ENCODE peak calls at places on chromosomes 2 and 18, in five cellular contexts. O is BE2C, L is A549, B is fibroblast of villous mesenchyme, U is WTC11. V is an unnamed sample.

GRCh38 chr2:169994782-169995181 is 167.5 kb downstream of the UBR3 start:
- DNase-seq in B (no peak), O (no peak), U (no peak), L (no peak), V (no peak)

GRCh38 chr18:74476154-74476553 is 19.0 kb upstream of the DIPK1C start:
- DNase-seq in O (peak; percentile 53), U (peak; percentile 71), B (peak; percentile 15), L (no peak), V (no peak)

GRCh38 chr2:166239548-166239947 is 111.7 kb upstream of the SCN1A start:
- DNase-seq in O (no peak), U (no peak), L (peak; percentile 39), B (peak; percentile 69), V (no peak)

GRCh38 chr2:13758412-13758811 is 874.1 kb upstream of the LRATD1 start:
- DNase-seq in U (no peak), L (no peak), B (no peak), O (no peak), V (no peak)

GRCh38 chr2:71102981-71103681 is 26.9 kb downstream of the MCEE start:
- DNase-seq in O (no peak), B (no peak), U (no peak), L (no peak), V (no peak)

GRCh38 chr2:199685669-199686068 is 165.3 kb downstream of the FTCDNL1 start:
- DNase-seq in O (no peak), B (no peak), U (no peak), L (no peak), V (no peak)

GRCh38 chr2:229634574-229635185 is 79.7 kb downstream of the DNER start:
- DNase-seq in L (no peak), B (no peak), U (peak; percentile 34), O (no peak), V (no peak)

GRCh38 chr2:3849213-3849612 is 145.8 kb downstream of the DCDC2C start:
- DNase-seq in B (no peak), U (no peak), L (no peak), O (no peak), V (no peak)

GRCh38 chr2:129797489-129798300 is 181.8 kb upstream of the RAB6C start:
- DNase-seq in B (no peak), L (no peak), U (no peak), O (no peak), V (no peak)

GRCh38 chr18:6747646-6748045 is 18.1 kb downstream of the ARHGAP28 start:
- DNase-seq in B (peak; percentile 87), O (no peak), L (no peak), U (no peak), V (no peak)

GRCh38 chr2:235669983-235670962 is 176.4 kb downstream of the AGAP1 start:
- DNase-seq in U (peak; percentile 66), O (peak; percentile 81), L (peak; percentile 70), B (peak; percentile 84), V (no peak)

GRCh38 chr2:173652311-173652710 is 297.6 kb downstream of the CDCA7 start:
- DNase-seq in O (no peak), U (no peak), L (peak; percentile 93), B (peak; percentile 71), V (no peak)

GRCh38 chr18:49898421-49898820 is 85.1 kb upstream of the ACAA2 start:
- DNase-seq in O (no peak), L (peak; percentile 42), U (peak; percentile 62), B (peak; percentile 84), V (no peak)

GRCh38 chr2:134173338-134174016 is 80.4 kb upstream of the MGAT5 start:
- DNase-seq in B (no peak), U (no peak), O (no peak), L (no peak), V (no peak)

GRCh38 chr2:101153077-101153707 is 2.0 kb upstream of the TBC1D8 start:
- DNase-seq in O (no peak), B (no peak), U (no peak), L (no peak), V (no peak)

GRCh38 chr2:231781798-231782726 is 980 bp upstream of the PDE6D start:
- DNase-seq in U (no peak), L (peak; percentile 50), B (peak; percentile 68), O (no peak), V (no peak)

GRCh38 chr2:231786917-231787292 is 660 bp downstream of the COPS7B start:
- DNase-seq in O (no peak), L (no peak), U (no peak), B (no peak), V (no peak)

GRCh38 chr2:231785413-231785812 is 832 bp upstream of the COPS7B start:
- DNase-seq in L (no peak), B (no peak), O (no peak), U (no peak), V (no peak)

GRCh38 chr2:231785822-231786176 is 446 bp upstream of the COPS7B start:
- DNase-seq in B (no peak), L (no peak), O (no peak), U (no peak), V (no peak)

DNA sequence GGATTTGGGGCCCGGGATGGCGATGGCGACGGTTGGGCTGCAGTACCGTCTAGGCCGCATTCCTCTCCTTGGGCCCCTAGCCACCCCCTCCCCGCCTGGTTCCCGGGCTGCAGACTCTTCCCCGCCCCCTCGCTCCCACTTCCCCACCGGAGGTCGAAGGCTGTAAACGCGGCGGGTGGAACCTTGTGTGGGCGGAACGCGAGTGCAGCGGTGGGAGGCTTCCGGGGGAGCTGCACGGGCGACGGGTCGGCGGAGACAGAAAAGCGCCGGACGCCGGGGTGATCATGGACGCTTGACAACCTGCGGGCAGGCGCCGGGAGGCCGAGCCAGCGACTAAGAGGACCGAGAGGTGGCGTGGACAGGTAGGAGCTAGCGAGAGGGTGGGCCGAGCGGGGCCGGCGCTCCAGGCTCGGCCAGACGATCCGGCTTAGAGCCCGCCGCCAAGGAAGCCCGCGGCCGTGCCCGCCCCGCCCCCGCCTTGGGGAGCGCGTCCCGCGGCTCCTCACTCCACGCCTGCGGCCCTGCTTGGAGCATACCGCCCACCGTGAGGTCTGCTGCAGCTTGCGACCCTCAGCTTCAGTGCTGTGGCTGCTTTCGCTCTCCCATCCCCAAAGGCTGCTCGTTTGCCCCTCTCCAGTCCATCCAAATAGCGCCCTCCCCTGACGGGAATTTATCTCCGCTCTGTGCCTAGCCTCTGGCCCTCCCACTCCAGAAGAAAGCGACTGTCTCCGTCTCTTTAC is at the start of gene COPS7B:
- DNase-seq in O (peak; percentile 91), B (peak; percentile 74), U (peak; percentile 91), L (peak; percentile 88), V (peak; percentile 82)
- TF ChIP-seq CTCF in O (peak; percentile 62), B (peak; percentile 41), U (peak; percentile 25), L (peak; percentile 60), V (peak; percentile 52)

DNA sequence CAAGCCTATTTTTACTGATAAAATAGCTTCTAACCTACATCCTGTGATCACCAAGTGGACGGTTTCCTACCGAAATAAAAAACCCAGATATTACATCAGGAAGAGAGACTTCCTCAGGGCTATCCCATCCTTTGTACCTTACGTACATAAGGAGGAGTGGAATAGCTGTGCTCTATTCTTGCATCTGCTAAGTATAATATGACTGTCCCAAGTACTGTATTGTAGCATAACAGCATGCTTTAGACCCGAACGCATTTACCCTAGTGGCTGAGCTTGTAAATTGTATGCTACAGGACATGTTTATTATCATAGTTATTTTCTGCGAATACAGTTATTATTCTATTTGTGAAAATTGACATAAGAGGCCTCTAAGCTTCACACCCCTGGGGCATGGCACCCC is 302.4 kb downstream of the CLIP4 start:
- DNase-seq in L (no peak), B (no peak), U (no peak), O (no peak), V (no peak)
- TF ChIP-seq CTCF in L (no peak), B (no peak), U (no peak), O (no peak), V (no peak)

DNA sequence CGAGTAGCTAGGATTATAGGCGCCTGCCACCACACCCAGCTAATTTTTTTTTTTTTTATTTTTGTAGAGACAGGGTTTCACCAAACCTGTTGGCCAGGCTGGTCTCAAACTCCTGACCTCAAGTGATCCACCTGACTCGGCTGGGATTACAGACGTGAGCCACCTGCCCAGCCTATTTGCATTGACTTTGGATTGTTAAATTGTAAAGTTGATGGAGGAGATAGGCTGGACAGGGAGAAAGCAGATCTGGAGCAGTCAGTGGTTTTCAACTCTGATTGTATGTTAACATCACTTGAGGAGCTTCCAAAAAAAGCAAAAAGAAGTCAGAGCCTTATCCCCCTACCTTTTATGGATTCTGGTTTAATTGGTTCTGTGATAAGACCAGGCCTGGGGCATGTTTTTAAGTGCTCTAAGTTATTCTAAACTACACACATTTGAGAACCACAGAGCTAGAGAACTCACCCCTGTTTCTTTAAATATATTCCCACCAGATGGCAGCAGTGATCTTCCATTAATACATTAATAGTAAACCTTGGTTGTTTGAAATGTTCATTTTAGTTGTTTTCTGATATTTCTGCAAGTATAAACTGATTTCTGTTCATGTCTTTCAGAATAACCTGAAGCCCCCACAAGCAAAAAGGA is 7.5 kb downstream of the C2orf49 start:
- DNase-seq in O (no peak), U (no peak), B (peak; percentile 71), L (peak; percentile 44), V (no peak)
- TF ChIP-seq CTCF in O (peak; percentile 25), U (no peak), B (peak; percentile 34), L (peak; percentile 70), V (peak; percentile 21)

GRCh38 chr2:216991563-216991962 is 131.7 kb upstream of the TNP1 start:
- DNase-seq in O (peak; percentile 50), B (peak; percentile 80), U (no peak), L (no peak), V (no peak)

GRCh38 chr2:216985658-216986141 is 125.8 kb upstream of the TNP1 start:
- DNase-seq in U (peak; percentile 33), O (no peak), B (no peak), L (no peak), V (no peak)

GRCh38 chr2:216992056-216992455 is 132.2 kb upstream of the TNP1 start:
- DNase-seq in U (no peak), L (no peak), O (no peak), B (no peak), V (no peak)

GRCh38 chr2:216987176-216987809 is 127.4 kb upstream of the TNP1 start:
- DNase-seq in O (no peak), U (no peak), B (no peak), L (no peak), V (no peak)

DNA sequence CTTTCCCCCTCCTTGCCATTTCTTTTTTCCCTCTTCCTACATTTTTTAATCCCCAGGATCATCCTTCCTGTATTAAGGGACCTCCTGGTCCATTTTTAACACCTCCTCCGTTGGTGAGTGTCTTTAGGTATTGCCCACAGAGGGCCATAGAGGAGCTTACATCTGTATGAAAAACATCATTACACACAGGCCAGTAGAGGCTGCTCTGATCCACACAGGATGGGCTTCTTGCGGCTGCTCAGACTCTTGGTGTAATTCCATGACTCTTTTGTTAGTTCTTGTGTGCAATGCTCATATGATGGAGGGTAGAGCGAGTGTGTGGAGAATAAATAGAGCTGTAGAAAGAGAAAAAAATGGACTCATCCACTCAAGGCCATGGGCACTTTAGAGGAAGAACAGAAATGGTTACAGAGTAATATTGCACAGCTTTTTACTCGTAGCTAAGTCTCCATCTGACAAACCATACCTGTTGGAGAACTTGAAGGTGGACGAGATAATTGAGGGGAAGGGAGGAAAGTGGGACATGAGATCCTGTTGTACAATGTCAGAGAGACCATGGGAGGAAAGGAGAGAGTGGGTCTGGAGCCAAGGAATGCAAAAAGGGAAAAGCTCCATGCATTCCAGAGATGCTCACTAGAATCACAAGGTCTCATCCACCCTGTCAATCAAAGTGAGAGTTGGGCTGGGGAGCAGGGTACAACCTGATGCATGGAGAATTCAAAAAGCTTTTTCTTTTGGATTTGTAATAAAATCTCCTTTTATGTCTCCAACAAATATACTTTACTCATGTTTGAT is 129.7 kb upstream of the TNP1 start:
- DNase-seq in L (peak; percentile 11), U (no peak), O (no peak), B (peak; percentile 44), V (no peak)
- TF ChIP-seq CTCF in L (no peak), U (no peak), O (peak; percentile 25), B (peak; percentile 44), V (no peak)

GRCh38 chr18:26655614-26656400 is 107.5 kb upstream of the KCTD1 start:
- DNase-seq in U (peak; percentile 74), O (peak; percentile 43), L (peak; percentile 75), B (peak; percentile 17), V (no peak)
- TF ChIP-seq CTCF in U (no peak), O (peak; percentile 5), L (no peak), B (no peak), V (no peak)

V was measured in CD14-positive monocyte.